ENCODE peak calls at places on chromosome 15, in seven cellular contexts. D, Q, C, T, V, J and W are unnamed samples.

GRCh38 chr15:64854041-64854440 is 12.3 kb downstream of the PLEKHO2 start:
- DNase-seq in D (no peak), Q (no peak), C (peak; percentile 21), T (no peak), V (no peak), J (no peak), W (no peak)

GRCh38 chr15:77546050-77546501 is 86.6 kb downstream of the LINGO1 start:
- DNase-seq in D (peak; percentile 92), Q (no peak), C (no peak), T (no peak), V (peak; percentile 75), J (peak; percentile 83), W (peak; percentile 69)

GRCh38 chr15:63587527-63587926 is 9.7 kb upstream of the FBXL22 start:
- DNase-seq in D (peak; percentile 78), Q (no peak), C (no peak), T (no peak), V (no peak), J (peak; percentile 80), W (no peak)

GRCh38 chr15:70424937-70425411 is 327.3 kb upstream of the TLE3 start:
- DNase-seq in D (no peak), Q (no peak), C (no peak), T (no peak), V (no peak), J (no peak), W (no peak)

GRCh38 chr15:66617137-66618090 is 51.6 kb upstream of the LCTL start:
- DNase-seq in D (peak; percentile 80), Q (no peak), C (no peak), T (no peak), V (no peak), J (peak; percentile 88), W (no peak)

GRCh38 chr15:67091073-67091965 is 25.9 kb downstream of the SMAD3 start:
- DNase-seq in D (peak; percentile 99), Q (no peak), C (no peak), T (no peak), V (no peak), J (peak; percentile 98), W (no peak)

GRCh38 chr15:36403351-36403750 is 176.1 kb upstream of the CDIN1 start:
- DNase-seq in D (no peak), Q (peak; percentile 17), C (no peak), T (no peak), V (no peak), J (no peak), W (peak; percentile 68)

GRCh38 chr15:79115461-79115860 is 24.9 kb upstream of the RASGRF1 start:
- DNase-seq in D (no peak), Q (no peak), C (peak; percentile 6), T (no peak), V (no peak), J (no peak), W (no peak)

GRCh38 chr15:58442122-58442521 is 10.3 kb downstream of the LIPC start:
- DNase-seq in D (no peak), Q (no peak), C (no peak), T (no peak), V (peak; percentile 89), J (no peak), W (no peak)

GRCh38 chr15:58498821-58499580 is 67.2 kb downstream of the LIPC start:
- DNase-seq in D (peak; percentile 98), Q (no peak), C (no peak), T (no peak), V (peak; percentile 46), J (peak; percentile 99), W (no peak)

GRCh38 chr15:69288531-69289311 is 10.0 kb upstream of the PAQR5 start:
- DNase-seq in D (no peak), Q (no peak), C (no peak), T (no peak), V (no peak), J (no peak), W (no peak)

GRCh38 chr15:62976301-62976842 is 66.2 kb upstream of the TPM1 start:
- DNase-seq in D (peak; percentile 64), Q (no peak), C (no peak), T (no peak), V (peak; percentile 63), J (peak; percentile 53), W (peak; percentile 37)

GRCh38 chr15:48462688-48463087 is 131.5 kb downstream of the DUT start:
- DNase-seq in D (peak; percentile 80), Q (no peak), C (no peak), T (no peak), V (no peak), J (peak; percentile 66), W (no peak)

GRCh38 chr15:78050441-78050809 is 27.1 kb downstream of the TBC1D2B start:
- DNase-seq in D (no peak), Q (no peak), C (no peak), T (no peak), V (peak; percentile 41), J (no peak), W (peak; percentile 79)

GRCh38 chr15:67945951-67946700 is 106.3 kb upstream of the RNU6-1 start:
- DNase-seq in D (peak; percentile 44), Q (peak; percentile 58), C (peak; percentile 91), T (peak; percentile 51), V (peak; percentile 51), J (peak; percentile 57), W (peak; percentile 99)

GRCh38 chr15:57085267-57085666 is 166.8 kb downstream of the TCF12 start:
- DNase-seq in D (peak; percentile 30), Q (no peak), C (no peak), T (no peak), V (no peak), J (peak; percentile 54), W (no peak)

GRCh38 chr15:66364944-66365343 is 8.5 kb upstream of the TIPIN start:
- DNase-seq in D (no peak), Q (no peak), C (no peak), T (no peak), V (peak; percentile 91), J (no peak), W (peak; percentile 95)

GRCh38 chr15:34810455-34811146 is 15.3 kb upstream of the ACTC1 start:
- DNase-seq in D (peak; percentile 100), Q (no peak), C (no peak), T (no peak), V (peak; percentile 96), J (peak; percentile 99), W (peak; percentile 51)

GRCh38 chr15:35728176-35728938 is 182.4 kb upstream of the DPH6 start:
- DNase-seq in D (no peak), Q (no peak), C (no peak), T (no peak), V (no peak), J (peak; percentile 49), W (peak; percentile 30)

GRCh38 chr15:25709437-25710159 is 153.5 kb downstream of the ATP10A start:
- DNase-seq in D (no peak), Q (no peak), C (no peak), T (no peak), V (no peak), J (no peak), W (no peak)

GRCh38 chr15:85407421-85408269 is 27.2 kb downstream of the AKAP13 start:
- DNase-seq in D (peak; percentile 90), Q (no peak), C (no peak), T (no peak), V (peak; percentile 57), J (peak; percentile 93), W (no peak)

GRCh38 chr15:52558196-52558595 is 10.6 kb downstream of the ARPP19 start:
- DNase-seq in D (peak; percentile 78), Q (no peak), C (no peak), T (no peak), V (peak; percentile 50), J (peak; percentile 86), W (peak; percentile 24)

GRCh38 chr15:93899817-93900216 is 331.5 kb upstream of the MCTP2 start:
- DNase-seq in D (no peak), Q (no peak), C (no peak), T (no peak), V (no peak), J (no peak), W (no peak)

GRCh38 chr15:93895976-93896770 is 335.2 kb upstream of the MCTP2 start:
- DNase-seq in D (no peak), Q (no peak), C (no peak), T (no peak), V (peak; percentile 81), J (no peak), W (no peak)

GRCh38 chr15:93897377-93897776 is 334.0 kb upstream of the MCTP2 start:
- DNase-seq in D (no peak), Q (no peak), C (no peak), T (no peak), V (no peak), J (no peak), W (no peak)

GRCh38 chr15:93894438-93894837 is 336.9 kb upstream of the MCTP2 start:
- DNase-seq in D (no peak), Q (no peak), C (no peak), T (no peak), V (no peak), J (no peak), W (no peak)
- H3K23ac ChIP-seq in D (no peak overlapping the region), Q (no peak overlapping the region), C (no peak overlapping the region), T (no peak overlapping the region), V (no peak overlapping the region), J (no peak overlapping the region), W (no peak overlapping the region)

DNA sequence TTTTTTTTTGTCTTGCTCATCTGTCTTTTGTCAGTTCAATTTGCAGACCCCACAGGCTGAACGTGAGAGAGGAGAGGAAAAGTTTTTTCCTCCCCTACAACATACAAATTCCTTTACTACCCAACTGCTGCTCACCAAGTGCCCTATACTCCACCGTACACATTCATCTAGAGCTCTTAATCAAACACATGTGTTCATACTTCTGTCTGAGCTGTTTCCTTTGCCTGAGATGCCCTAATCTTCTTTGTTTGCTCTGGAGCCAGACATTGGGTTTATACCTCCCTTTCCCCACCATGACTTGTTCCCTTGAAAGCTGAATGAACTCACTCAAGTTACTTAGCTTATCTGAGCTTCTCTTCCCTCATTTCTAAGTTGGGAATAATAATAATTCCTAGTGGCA is 122.7 kb upstream of the RASGRP1 start:
- DNase-seq in D (peak; percentile 44), Q (no peak), C (no peak), T (no peak), V (no peak), J (no peak), W (no peak)
- H2BK120ac ChIP-seq in D (no peak overlapping the region), Q (no peak overlapping the region), C (no peak overlapping the region), T (no peak overlapping the region), V (no peak overlapping the region), J (no peak overlapping the region), W (no peak overlapping the region)

DNA sequence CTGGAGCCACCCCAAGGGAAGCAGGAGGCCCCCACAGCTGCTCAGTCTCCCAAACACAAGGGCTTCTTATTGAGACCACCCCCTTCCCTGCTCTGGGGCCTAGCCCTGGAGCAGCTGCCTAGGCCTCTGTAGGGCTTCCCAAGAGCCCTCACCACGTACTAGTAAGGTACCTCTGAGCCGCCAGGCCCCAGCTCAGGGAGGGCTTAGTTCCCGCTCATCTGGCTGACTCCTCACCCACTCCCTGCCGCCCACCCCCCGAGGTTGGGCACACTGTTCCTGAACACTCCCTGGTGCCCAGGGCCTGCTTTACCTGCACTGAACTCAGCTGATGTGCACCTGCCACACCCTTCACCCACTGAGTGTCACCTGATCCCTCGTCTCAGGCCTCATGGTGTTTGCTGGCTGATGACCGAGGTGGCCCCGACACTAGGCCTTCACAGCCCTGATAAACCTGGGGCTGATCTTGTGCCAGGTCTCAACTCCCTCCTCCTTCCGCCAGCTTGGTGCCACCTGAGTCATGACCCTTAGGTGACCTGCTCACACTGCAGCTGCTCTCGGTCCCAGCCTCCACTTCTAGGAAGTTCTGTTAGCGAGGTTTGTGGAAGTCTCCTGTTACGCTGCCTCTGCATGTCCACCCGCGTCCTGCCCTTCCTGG is 18.0 kb upstream of the SPTBN5 start:
- DNase-seq in D (no peak), Q (no peak), C (no peak), T (no peak), V (no peak), J (no peak), W (no peak)
- H3K23ac ChIP-seq in D (no peak overlapping the region), Q (peak overlapping the region; percentile 70), C (no peak overlapping the region), T (no peak overlapping the region), V (no peak overlapping the region), J (no peak overlapping the region), W (no peak overlapping the region)

GRCh38 chr15:42493694-42494093 is 1.7 kb upstream of the SNAP23 start:
- DNase-seq in D (no peak), Q (no peak), C (no peak), T (no peak), V (no peak), J (no peak), W (no peak)
- H2BK120ac ChIP-seq in D (peak overlapping the region; percentile 58), Q (no peak overlapping the region), C (no peak overlapping the region), T (no peak overlapping the region), V (no peak overlapping the region), J (no peak overlapping the region), W (no peak overlapping the region)